ENCODE peak calls at places on chromosomes 6 and 20, in eight cellular contexts. X is mesothelial cell of epicardium; V is activated gamma-delta T cell treated with anti-CD3 and anti-CD28 coated beads, Interleukin-2, amount 50 U/mL, for 16 hours; O is effector CD4-positive, alpha-beta T cell; H is PC-3; S is brain pericyte; Z is RCC 7860; I is NCI-H774. M is an unnamed sample.

GRCh38 chr20:46148313-46149213 is 30.4 kb downstream of the CD40 start:
- DNase-seq in H (no peak), I (no peak), O (no peak), Z (no peak), X (no peak), S (no peak), V (no peak), M (no peak)

GRCh38 chr6:4727236-4727635 is 49.0 kb upstream of the CDYL start:
- DNase-seq in H (no peak), Z (no peak), O (no peak), V (no peak), S (no peak), X (no peak), I (no peak), M (no peak)

GRCh38 chr6:111030008-111031006 is 48.5 kb downstream of the RPF2 start:
- DNase-seq in X (no peak), H (no peak), I (no peak), S (no peak), O (no peak), V (no peak), Z (no peak), M (no peak)

GRCh38 chr20:237479-237878 is 10.4 kb downstream of the DEFB129 start:
- DNase-seq in S (no peak), O (no peak), H (no peak), V (no peak), Z (no peak), I (no peak), X (no peak), M (no peak)

GRCh38 chr6:69096681-69097080 is 461.6 kb downstream of the ADGRB3 start:
- DNase-seq in X (no peak), I (no peak), H (no peak), V (no peak), O (no peak), Z (no peak), S (no peak), M (no peak)

GRCh38 chr6:152372945-152373344 is 264.2 kb downstream of the SYNE1 start:
- DNase-seq in Z (no peak), X (no peak), S (no peak), I (no peak), V (no peak), H (no peak), O (no peak), M (no peak)

GRCh38 chr20:49432562-49432961 is 49.9 kb downstream of the KCNB1 start:
- DNase-seq in I (no peak), X (no peak), V (no peak), O (no peak), H (no peak), Z (no peak), S (no peak), M (no peak)

GRCh38 chr20:19676202-19676601 is 81.9 kb upstream of the RIN2 start:
- DNase-seq in O (no peak), S (no peak), H (no peak), V (no peak), X (no peak), I (no peak), Z (no peak), M (no peak)

GRCh38 chr6:49618257-49618656 is 18.4 kb downstream of the RHAG start:
- DNase-seq in Z (no peak), S (no peak), H (no peak), X (no peak), V (no peak), O (no peak), I (no peak), M (no peak)

GRCh38 chr20:36461600-36462439 is 79.5 kb upstream of the MYL9 start:
- DNase-seq in V (peak), H (peak), Z (peak), I (no peak), X (no peak), O (peak), S (no peak), M (peak)

GRCh38 chr20:38123021-38123587 is 42.0 kb downstream of the TGM2 start:
- DNase-seq in H (no peak), O (no peak), X (no peak), S (no peak), I (no peak), Z (no peak), V (no peak), M (no peak)

GRCh38 chr6:168333039-168333438 is 13.5 kb upstream of the DACT2 start:
- DNase-seq in Z (no peak), I (no peak), O (no peak), H (no peak), X (no peak), S (no peak), V (no peak), M (no peak)

GRCh38 chr6:30882764-30883475 is 1.4 kb upstream of the DDR1 start:
- DNase-seq in I (peak), S (no peak), O (no peak), H (peak), Z (no peak), X (peak), V (no peak), M (no peak)

GRCh38 chr20:31788578-31788977 is 30.6 kb upstream of the MYLK2 start:
- DNase-seq in S (no peak), H (no peak), I (no peak), X (no peak), O (no peak), Z (peak), V (no peak), M (no peak)

GRCh38 chr6:80769101-80769500 is 662.6 kb downstream of the BCKDHB start:
- DNase-seq in S (peak), H (peak), X (no peak), O (no peak), I (no peak), V (no peak), Z (no peak), M (no peak)

GRCh38 chr6:35036828-35037095 is 104.4 kb downstream of the TCP11 start:
- DNase-seq in I (no peak), V (no peak), X (no peak), O (no peak), S (no peak), Z (no peak), H (no peak), M (no peak)

GRCh38 chr6:17870302-17871168 is 116.9 kb downstream of the KIF13A start:
- DNase-seq in S (no peak), O (no peak), H (no peak), I (no peak), V (no peak), Z (no peak), X (no peak), M (no peak)

GRCh38 chr6:9504191-9504590 is 910.7 kb downstream of the TFAP2A start:
- DNase-seq in O (no peak), X (no peak), H (peak), I (peak), Z (no peak), S (no peak), V (no peak), M (no peak)

GRCh38 chr6:157457787-157458186 is 76.8 kb downstream of the ZDHHC14 start:
- DNase-seq in S (no peak), O (no peak), H (no peak), I (no peak), X (no peak), Z (no peak), V (no peak), M (no peak)

GRCh38 chr6:100460650-100461204 is 4.0 kb downstream of the SIM1 start:
- DNase-seq in Z (no peak), X (no peak), H (no peak), V (no peak), I (peak), S (no peak), O (no peak), M (no peak)

GRCh38 chr6:109766167-109766566 is 75.1 kb downstream of the FIG4 start:
- DNase-seq in I (no peak), Z (no peak), O (no peak), X (no peak), V (no peak), H (no peak), S (no peak), M (no peak)

GRCh38 chr6:83974409-83975050 is 59.0 kb upstream of the MRAP2 start:
- DNase-seq in X (no peak), H (no peak), V (no peak), Z (no peak), S (no peak), I (no peak), O (no peak), M (no peak)

GRCh38 chr6:88358846-88359245 is 192.7 kb upstream of the CNR1 start:
- DNase-seq in V (no peak), X (no peak), O (no peak), I (no peak), Z (peak), H (no peak), S (no peak), M (no peak)

GRCh38 chr6:157681041-157681650 is 141.9 kb upstream of the SNX9 start:
- DNase-seq in O (no peak), V (no peak), I (no peak), X (no peak), S (no peak), H (no peak), Z (no peak), M (no peak)

GRCh38 chr6:146146836-146147235 is 118.0 kb downstream of the GRM1 start:
- DNase-seq in O (no peak), H (no peak), V (no peak), Z (no peak), S (no peak), I (no peak), X (no peak), M (no peak)

GRCh38 chr6:18362058-18362561 is 25.0 kb upstream of the RNF144B start:
- DNase-seq in V (no peak), I (no peak), S (no peak), Z (no peak), H (peak), X (no peak), O (no peak), M (no peak)

GRCh38 chr6:89118931-89119330 is 1.1 kb upstream of the SRSF12 start:
- DNase-seq in X (no peak), H (no peak), O (no peak), S (no peak), I (no peak), V (no peak), Z (no peak), M (no peak)

GRCh38 chr6:75449625-75450206 is 43.9 kb downstream of the FILIP1 start:
- DNase-seq in H (peak), O (no peak), X (no peak), I (no peak), S (no peak), Z (no peak), V (no peak), M (no peak)

GRCh38 chr20:48733296-48733790 is 94.5 kb downstream of the PREX1 start:
- DNase-seq in O (no peak), Z (no peak), X (no peak), H (no peak), I (no peak), S (no peak), V (no peak), M (no peak)

GRCh38 chr6:144922120-144922722 is 637.1 kb downstream of the UTRN start:
- DNase-seq in H (peak), S (no peak), X (no peak), I (no peak), V (no peak), O (no peak), Z (no peak), M (no peak)

GRCh38 chr6:102995491-102995890 is 1602.0 kb downstream of the GRIK2 start:
- DNase-seq in I (no peak), Z (no peak), X (no peak), S (no peak), H (no peak), V (no peak), O (no peak), M (no peak)

GRCh38 chr6:30194797-30195690 is 18.2 kb downstream of the TRIM26 start:
- DNase-seq in I (no peak), S (no peak), H (no peak), Z (no peak), X (no peak), O (no peak), V (no peak), M (no peak)

GRCh38 chr6:116370328-116370716 is 425 bp upstream of the DSE start:
- DNase-seq in X (no peak), S (peak), Z (no peak), H (no peak), O (no peak), I (no peak), V (no peak), M (no peak)

GRCh38 chr20:20084296-20084752 is 32.0 kb downstream of the CFAP61 start:
- DNase-seq in H (no peak), S (no peak), O (no peak), I (peak), Z (no peak), V (no peak), X (no peak), M (no peak)